ENCODE peak calls at places on chromosomes 13 and 19, in nine cellular contexts. One of them, this sample, is unnamed.

GRCh38 chr13:67229438-67230242 is 496 bp downstream of the PCDH9 start:
- DNase-seq in neuronal stem cell: peak
- DNase-seq in right lobe of liver: no peak
- DNase-seq in GM19239: no peak
- DNase-seq in activated T-cell treated with anti-CD3 and anti-CD28 coated beads, Interleukin-2, amount 50 U/mL, for 48 hours: no peak
- DNase-seq in ureter: no peak
- DNase-seq in dermis microvascular lymphatic vessel endothelial cell: peak
- DNase-seq in GOT3: no peak
- DNase-seq in HFFc6: no peak
- DNase-seq in this sample: no peak

GRCh38 chr19:33879818-33880575 is 83.3 kb downstream of the KCTD15 start:
- DNase-seq in neuronal stem cell: no peak
- DNase-seq in right lobe of liver: peak
- DNase-seq in GM19239: no peak
- DNase-seq in activated T-cell treated with anti-CD3 and anti-CD28 coated beads, Interleukin-2, amount 50 U/mL, for 48 hours: no peak
- DNase-seq in ureter: no peak
- DNase-seq in dermis microvascular lymphatic vessel endothelial cell: no peak
- DNase-seq in GOT3: no peak
- DNase-seq in HFFc6: no peak
- DNase-seq in this sample: no peak

GRCh38 chr13:97999653-98000052 is 46.2 kb downstream of the IPO5 start:
- DNase-seq in neuronal stem cell: no peak
- DNase-seq in right lobe of liver: no peak
- DNase-seq in GM19239: no peak
- DNase-seq in activated T-cell treated with anti-CD3 and anti-CD28 coated beads, Interleukin-2, amount 50 U/mL, for 48 hours: no peak
- DNase-seq in ureter: no peak
- DNase-seq in dermis microvascular lymphatic vessel endothelial cell: no peak
- DNase-seq in GOT3: no peak
- DNase-seq in HFFc6: no peak
- DNase-seq in this sample: no peak

GRCh38 chr19:49749055-49749716 is 13.9 kb downstream of the TSKS start:
- DNase-seq in neuronal stem cell: no peak
- DNase-seq in right lobe of liver: no peak
- DNase-seq in GM19239: no peak
- DNase-seq in activated T-cell treated with anti-CD3 and anti-CD28 coated beads, Interleukin-2, amount 50 U/mL, for 48 hours: no peak
- DNase-seq in ureter: no peak
- DNase-seq in dermis microvascular lymphatic vessel endothelial cell: no peak
- DNase-seq in GOT3: no peak
- DNase-seq in HFFc6: peak
- DNase-seq in this sample: no peak

GRCh38 chr13:42852102-42852501 is 70.7 kb downstream of the FAM216B start:
- DNase-seq in neuronal stem cell: no peak
- DNase-seq in right lobe of liver: no peak
- DNase-seq in GM19239: no peak
- DNase-seq in activated T-cell treated with anti-CD3 and anti-CD28 coated beads, Interleukin-2, amount 50 U/mL, for 48 hours: no peak
- DNase-seq in ureter: no peak
- DNase-seq in dermis microvascular lymphatic vessel endothelial cell: no peak
- DNase-seq in GOT3: no peak
- DNase-seq in HFFc6: no peak
- DNase-seq in this sample: no peak

GRCh38 chr19:47107201-47107952 is 6.2 kb downstream of the ZC3H4 start:
- DNase-seq in neuronal stem cell: no peak
- DNase-seq in right lobe of liver: no peak
- DNase-seq in GM19239: no peak
- DNase-seq in activated T-cell treated with anti-CD3 and anti-CD28 coated beads, Interleukin-2, amount 50 U/mL, for 48 hours: peak
- DNase-seq in ureter: no peak
- DNase-seq in dermis microvascular lymphatic vessel endothelial cell: peak
- DNase-seq in GOT3: no peak
- DNase-seq in HFFc6: no peak
- DNase-seq in this sample: no peak

GRCh38 chr13:21934309-21934708 is 263.4 kb downstream of the FGF9 start:
- DNase-seq in neuronal stem cell: no peak
- DNase-seq in right lobe of liver: no peak
- DNase-seq in GM19239: no peak
- DNase-seq in activated T-cell treated with anti-CD3 and anti-CD28 coated beads, Interleukin-2, amount 50 U/mL, for 48 hours: no peak
- DNase-seq in ureter: no peak
- DNase-seq in dermis microvascular lymphatic vessel endothelial cell: no peak
- DNase-seq in GOT3: no peak
- DNase-seq in HFFc6: no peak
- DNase-seq in this sample: peak

GRCh38 chr13:63880705-63881104 is 2465.1 kb upstream of the PCDH20 start:
- DNase-seq in neuronal stem cell: no peak
- DNase-seq in right lobe of liver: no peak
- DNase-seq in GM19239: no peak
- DNase-seq in activated T-cell treated with anti-CD3 and anti-CD28 coated beads, Interleukin-2, amount 50 U/mL, for 48 hours: no peak
- DNase-seq in ureter: no peak
- DNase-seq in dermis microvascular lymphatic vessel endothelial cell: no peak
- DNase-seq in GOT3: no peak
- DNase-seq in HFFc6: no peak
- DNase-seq in this sample: no peak

GRCh38 chr13:33739254-33739653 is 78.7 kb upstream of the RFC3 start:
- DNase-seq in neuronal stem cell: no peak
- DNase-seq in right lobe of liver: no peak
- DNase-seq in GM19239: no peak
- DNase-seq in activated T-cell treated with anti-CD3 and anti-CD28 coated beads, Interleukin-2, amount 50 U/mL, for 48 hours: no peak
- DNase-seq in ureter: no peak
- DNase-seq in dermis microvascular lymphatic vessel endothelial cell: no peak
- DNase-seq in GOT3: no peak
- DNase-seq in HFFc6: no peak
- DNase-seq in this sample: no peak

GRCh38 chr19:47097396-47098217 is 16.0 kb downstream of the ZC3H4 start:
- DNase-seq in neuronal stem cell: no peak
- DNase-seq in right lobe of liver: no peak
- DNase-seq in GM19239: no peak
- DNase-seq in activated T-cell treated with anti-CD3 and anti-CD28 coated beads, Interleukin-2, amount 50 U/mL, for 48 hours: no peak
- DNase-seq in ureter: no peak
- DNase-seq in dermis microvascular lymphatic vessel endothelial cell: no peak
- DNase-seq in GOT3: no peak
- DNase-seq in HFFc6: no peak
- DNase-seq in this sample: no peak

GRCh38 chr19:34231439-34231838 is 22.9 kb upstream of the GARRE1 start:
- DNase-seq in neuronal stem cell: no peak
- DNase-seq in right lobe of liver: no peak
- DNase-seq in GM19239: no peak
- DNase-seq in activated T-cell treated with anti-CD3 and anti-CD28 coated beads, Interleukin-2, amount 50 U/mL, for 48 hours: no peak
- DNase-seq in ureter: no peak
- DNase-seq in dermis microvascular lymphatic vessel endothelial cell: no peak
- DNase-seq in GOT3: no peak
- DNase-seq in HFFc6: no peak
- DNase-seq in this sample: no peak